ENCODE peak calls at places on chromosomes 5 and 9, in six cellular contexts. One of them, this sample, is unnamed.

GRCh38 chr9:114250235-114250568 is 72.7 kb upstream of the ORM1 start:
- DNase-seq in neural progenitor cell: no peak
- DNase-seq in keratinocyte: no peak
- DNase-seq in A549: no peak
- DNase-seq in AG09309: peak
- DNase-seq in Panc1: no peak
- DNase-seq in this sample: peak

GRCh38 chr5:180178516-180179398 is 30.3 kb downstream of the RASGEF1C start:
- DNase-seq in neural progenitor cell: no peak
- DNase-seq in keratinocyte: no peak
- DNase-seq in A549: no peak
- DNase-seq in AG09309: no peak
- DNase-seq in Panc1: no peak
- DNase-seq in this sample: no peak

GRCh38 chr5:43555895-43556606 is 826 bp downstream of the PAIP1 start:
- DNase-seq in neural progenitor cell: peak
- DNase-seq in keratinocyte: no peak
- DNase-seq in A549: peak
- DNase-seq in AG09309: no peak
- DNase-seq in Panc1: peak
- DNase-seq in this sample: no peak

GRCh38 chr5:67065237-67065636 is 131.4 kb downstream of the CD180 start:
- DNase-seq in neural progenitor cell: peak
- DNase-seq in keratinocyte: no peak
- DNase-seq in A549: no peak
- DNase-seq in AG09309: no peak
- DNase-seq in Panc1: no peak
- DNase-seq in this sample: no peak

GRCh38 chr9:35738186-35738585 is 5.7 kb downstream of the CREB3 start:
- DNase-seq in neural progenitor cell: no peak
- DNase-seq in keratinocyte: no peak
- DNase-seq in A549: no peak
- DNase-seq in AG09309: no peak
- DNase-seq in Panc1: no peak
- DNase-seq in this sample: no peak

GRCh38 chr5:35345222-35345621 is 114.9 kb upstream of the PRLR start:
- DNase-seq in neural progenitor cell: no peak
- DNase-seq in keratinocyte: no peak
- DNase-seq in A549: no peak
- DNase-seq in AG09309: no peak
- DNase-seq in Panc1: no peak
- DNase-seq in this sample: no peak

GRCh38 chr9:87546704-87547103 is 49.0 kb downstream of the DAPK1 start:
- DNase-seq in neural progenitor cell: no peak
- DNase-seq in keratinocyte: no peak
- DNase-seq in A549: no peak
- DNase-seq in AG09309: no peak
- DNase-seq in Panc1: no peak
- DNase-seq in this sample: no peak

GRCh38 chr5:102421647-102422046 is 77.2 kb downstream of the SLCO6A1 start:
- DNase-seq in neural progenitor cell: no peak
- DNase-seq in keratinocyte: no peak
- DNase-seq in A549: no peak
- DNase-seq in AG09309: no peak
- DNase-seq in Panc1: no peak
- DNase-seq in this sample: no peak

GRCh38 chr5:120457839-120458507 is 6.1 kb upstream of the PRR16 start:
- DNase-seq in neural progenitor cell: peak
- DNase-seq in keratinocyte: no peak
- DNase-seq in A549: no peak
- DNase-seq in AG09309: no peak
- DNase-seq in Panc1: peak
- DNase-seq in this sample: no peak

GRCh38 chr5:171848911-171849520 is 63.4 kb downstream of the SMIM23 start:
- DNase-seq in neural progenitor cell: no peak
- DNase-seq in keratinocyte: no peak
- DNase-seq in A549: no peak
- DNase-seq in AG09309: no peak
- DNase-seq in Panc1: no peak
- DNase-seq in this sample: no peak

GRCh38 chr9:114288233-114289051 is 34.5 kb upstream of the ORM1 start:
- DNase-seq in neural progenitor cell: peak
- DNase-seq in keratinocyte: no peak
- DNase-seq in A549: peak
- DNase-seq in AG09309: no peak
- DNase-seq in Panc1: no peak
- DNase-seq in this sample: peak

GRCh38 chr5:92401492-92401891 is 1018.4 kb upstream of the ARRDC3 start:
- DNase-seq in neural progenitor cell: peak
- DNase-seq in keratinocyte: no peak
- DNase-seq in A549: no peak
- DNase-seq in AG09309: no peak
- DNase-seq in Panc1: no peak
- DNase-seq in this sample: peak

GRCh38 chr5:68382640-68383039 is 167.1 kb downstream of the PIK3R1 start:
- DNase-seq in neural progenitor cell: no peak
- DNase-seq in keratinocyte: no peak
- DNase-seq in A549: no peak
- DNase-seq in AG09309: no peak
- DNase-seq in Panc1: no peak
- DNase-seq in this sample: no peak

GRCh38 chr9:84659273-84659672 is 10.3 kb upstream of the NTRK2 start:
- DNase-seq in neural progenitor cell: peak
- DNase-seq in keratinocyte: no peak
- DNase-seq in A549: no peak
- DNase-seq in AG09309: no peak
- DNase-seq in Panc1: no peak
- DNase-seq in this sample: no peak

GRCh38 chr5:166320923-166321480 is 1970.4 kb upstream of the WWC1 start:
- DNase-seq in neural progenitor cell: no peak
- DNase-seq in keratinocyte: no peak
- DNase-seq in A549: no peak
- DNase-seq in AG09309: no peak
- DNase-seq in Panc1: no peak
- DNase-seq in this sample: no peak

GRCh38 chr9:94779101-94779500 is 52.6 kb downstream of the AOPEP start:
- DNase-seq in neural progenitor cell: no peak
- DNase-seq in keratinocyte: no peak
- DNase-seq in A549: no peak
- DNase-seq in AG09309: no peak
- DNase-seq in Panc1: no peak
- DNase-seq in this sample: no peak

GRCh38 chr5:125017796-125018195 is 271.4 kb upstream of the ZNF608 start:
- DNase-seq in neural progenitor cell: no peak
- DNase-seq in keratinocyte: no peak
- DNase-seq in A549: no peak
- DNase-seq in AG09309: no peak
- DNase-seq in Panc1: no peak
- DNase-seq in this sample: no peak

GRCh38 chr5:153445875-153446567 is 44.4 kb upstream of the GRIA1 start:
- DNase-seq in neural progenitor cell: no peak
- DNase-seq in keratinocyte: no peak
- DNase-seq in A549: no peak
- DNase-seq in AG09309: no peak
- DNase-seq in Panc1: no peak
- DNase-seq in this sample: no peak

GRCh38 chr5:178286226-178287090 is 53.9 kb upstream of the PHYKPL start:
- DNase-seq in neural progenitor cell: no peak
- DNase-seq in keratinocyte: no peak
- DNase-seq in A549: no peak
- DNase-seq in AG09309: no peak
- DNase-seq in Panc1: no peak
- DNase-seq in this sample: no peak

GRCh38 chr5:158383485-158383884 is 524.5 kb upstream of the CLINT1 start:
- DNase-seq in neural progenitor cell: no peak
- DNase-seq in keratinocyte: no peak
- DNase-seq in A549: no peak
- DNase-seq in AG09309: no peak
- DNase-seq in Panc1: no peak
- DNase-seq in this sample: no peak

GRCh38 chr5:109739741-109740140 is 50.0 kb downstream of the MAN2A1 start:
- DNase-seq in neural progenitor cell: peak
- DNase-seq in keratinocyte: no peak
- DNase-seq in A549: no peak
- DNase-seq in AG09309: no peak
- DNase-seq in Panc1: no peak
- DNase-seq in this sample: no peak

GRCh38 chr9:136603901-136604816 is 58.3 kb upstream of the NOTCH1 start:
- DNase-seq in neural progenitor cell: no peak
- DNase-seq in keratinocyte: no peak
- DNase-seq in A549: no peak
- DNase-seq in AG09309: no peak
- DNase-seq in Panc1: no peak
- DNase-seq in this sample: no peak

GRCh38 chr5:152883061-152883460 is 478.0 kb upstream of the NMUR2 start:
- DNase-seq in neural progenitor cell: no peak
- DNase-seq in keratinocyte: no peak
- DNase-seq in A549: no peak
- DNase-seq in AG09309: no peak
- DNase-seq in Panc1: no peak
- DNase-seq in this sample: no peak

GRCh38 chr5:126544087-126544740 is 50.8 kb downstream of the ALDH7A1 start:
- DNase-seq in neural progenitor cell: peak
- DNase-seq in keratinocyte: no peak
- DNase-seq in A549: peak
- DNase-seq in AG09309: no peak
- DNase-seq in Panc1: peak
- DNase-seq in this sample: no peak

GRCh38 chr9:109238677-109239076 is 71.6 kb upstream of the FRRS1L start:
- DNase-seq in neural progenitor cell: no peak
- DNase-seq in keratinocyte: no peak
- DNase-seq in A549: no peak
- DNase-seq in AG09309: no peak
- DNase-seq in Panc1: no peak
- DNase-seq in this sample: no peak

GRCh38 chr5:154371687-154372086 is 74.1 kb upstream of the SAP30L start:
- DNase-seq in neural progenitor cell: no peak
- DNase-seq in keratinocyte: no peak
- DNase-seq in A549: no peak
- DNase-seq in AG09309: peak
- DNase-seq in Panc1: no peak
- DNase-seq in this sample: peak

GRCh38 chr5:38555354-38556114 is 912 bp downstream of the LIFR start:
- DNase-seq in neural progenitor cell: no peak
- DNase-seq in keratinocyte: no peak
- DNase-seq in A549: no peak
- DNase-seq in AG09309: no peak
- DNase-seq in Panc1: no peak
- DNase-seq in this sample: no peak

GRCh38 chr5:73266925-73267775 is 94.2 kb downstream of the TMEM174 start:
- DNase-seq in neural progenitor cell: peak
- DNase-seq in keratinocyte: no peak
- DNase-seq in A549: no peak
- DNase-seq in AG09309: no peak
- DNase-seq in Panc1: no peak
- DNase-seq in this sample: no peak
- H3K4me3 ChIP-seq in neural progenitor cell: no peak
- H3K4me3 ChIP-seq in keratinocyte: no peak
- H3K4me3 ChIP-seq in A549: no peak
- H3K4me3 ChIP-seq in AG09309: no peak
- H3K4me3 ChIP-seq in Panc1: no peak
- H3K4me3 ChIP-seq in this sample: peak

GRCh38 chr5:113447651-113448050 is 12.9 kb upstream of the TSSK1B start:
- DNase-seq in neural progenitor cell: peak
- DNase-seq in keratinocyte: no peak
- DNase-seq in A549: peak
- DNase-seq in AG09309: no peak
- DNase-seq in Panc1: no peak
- DNase-seq in this sample: no peak
- TF ChIP-seq CTCF in neural progenitor cell: peak
- TF ChIP-seq CTCF in keratinocyte: no peak
- TF ChIP-seq CTCF in A549: no peak
- TF ChIP-seq CTCF in AG09309: peak
- TF ChIP-seq CTCF in Panc1: peak
- TF ChIP-seq CTCF in this sample: peak

DNA sequence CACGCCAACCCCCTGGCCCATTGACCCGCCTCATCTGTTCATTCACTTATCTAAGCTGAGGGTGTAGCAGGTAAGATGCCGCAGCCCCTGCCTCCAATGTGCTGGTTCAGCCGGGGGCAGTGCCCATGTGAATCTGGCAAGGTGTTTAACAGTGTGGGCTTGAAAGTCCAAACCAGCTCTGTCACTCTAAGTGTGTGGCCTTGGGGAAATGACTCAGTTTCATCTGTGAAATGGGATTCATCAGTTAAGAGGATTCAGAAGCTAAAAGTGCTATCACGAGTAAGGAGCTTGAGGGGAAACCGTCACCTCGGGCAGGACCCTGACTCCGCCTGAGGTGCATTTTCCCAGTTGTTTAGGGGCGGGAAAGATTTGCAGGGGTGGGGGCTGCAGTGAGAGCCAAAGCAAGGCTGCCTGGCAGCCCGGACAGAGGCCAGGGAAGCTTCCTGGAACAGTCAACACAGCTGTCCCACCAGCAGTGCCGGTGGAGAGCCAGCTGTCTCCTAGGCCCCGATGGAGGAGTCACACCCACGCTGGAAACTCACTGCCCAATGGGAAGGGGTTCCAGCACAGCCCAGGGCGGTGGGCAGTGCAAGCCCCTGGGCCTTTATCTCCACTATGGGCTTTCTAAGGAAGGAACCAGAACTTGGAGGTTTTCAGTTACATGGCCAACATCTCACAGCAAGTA is 9.7 kb upstream of the URM1 start:
- DNase-seq in neural progenitor cell: no peak
- DNase-seq in keratinocyte: no peak
- DNase-seq in A549: no peak
- DNase-seq in AG09309: no peak
- DNase-seq in Panc1: no peak
- DNase-seq in this sample: no peak
- H3K4me3 ChIP-seq in neural progenitor cell: no peak
- H3K4me3 ChIP-seq in keratinocyte: no peak
- H3K4me3 ChIP-seq in A549: peak
- H3K4me3 ChIP-seq in AG09309: peak
- H3K4me3 ChIP-seq in Panc1: peak
- H3K4me3 ChIP-seq in this sample: no peak

DNA sequence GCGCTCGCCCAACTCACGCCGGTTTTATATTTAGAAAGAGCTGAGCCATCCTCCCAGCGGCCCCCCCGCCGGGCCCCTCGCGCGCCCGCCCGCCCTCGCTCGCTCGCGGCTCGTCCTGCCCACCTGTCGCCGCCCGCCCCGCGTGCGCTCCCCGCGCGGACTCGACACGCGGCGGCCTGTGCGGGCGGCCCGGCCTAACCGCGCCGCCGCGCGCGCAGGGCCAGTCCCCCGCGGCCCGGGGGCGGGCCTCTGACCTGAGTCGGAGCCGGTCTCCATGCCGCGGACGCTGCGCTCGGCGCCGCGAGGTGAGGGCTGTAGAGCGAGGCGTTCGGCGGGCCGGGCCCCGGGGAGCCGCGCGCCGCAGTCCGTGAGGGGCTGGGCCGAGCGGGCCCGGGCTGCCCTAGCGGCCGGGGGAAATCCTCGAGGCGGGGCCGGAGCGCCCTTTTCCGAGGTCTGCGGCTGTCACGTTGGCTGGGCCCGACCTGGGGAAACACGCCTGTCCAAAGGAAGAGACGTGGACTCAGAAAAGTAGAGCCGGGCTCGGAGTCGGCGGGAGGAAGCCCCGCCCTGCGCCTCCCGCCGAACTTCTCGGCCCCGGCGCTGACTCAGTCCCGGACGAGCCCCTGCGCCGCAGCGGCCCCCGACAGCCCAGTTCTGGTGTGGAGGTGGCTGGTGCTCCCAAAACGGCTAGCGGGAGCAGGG is at the start of gene ECPAS:
- DNase-seq in neural progenitor cell: peak
- DNase-seq in keratinocyte: peak
- DNase-seq in A549: peak
- DNase-seq in AG09309: peak
- DNase-seq in Panc1: no peak
- DNase-seq in this sample: peak
- TF ChIP-seq CTCF in neural progenitor cell: peak
- TF ChIP-seq CTCF in keratinocyte: no peak
- TF ChIP-seq CTCF in A549: no peak
- TF ChIP-seq CTCF in AG09309: no peak
- TF ChIP-seq CTCF in Panc1: no peak
- TF ChIP-seq CTCF in this sample: no peak